ENCODE peak calls at places on chromosomes 4 and X, in four cellular contexts. One of them, this sample, is unnamed.

GRCh38 chr4:212438-213174 is 88.3 kb downstream of the ZNF718 start:
- DNase-seq in mammary epithelial cell: peak; percentile 77
- DNase-seq in H9: no peak
- DNase-seq in colonic mucosa: peak; percentile 25
- DNase-seq in this sample: peak; percentile 88

GRCh38 chr4:176467011-176467410 is 147.2 kb downstream of the SPCS3 start:
- DNase-seq in mammary epithelial cell: no peak
- DNase-seq in H9: no peak
- DNase-seq in colonic mucosa: no peak
- DNase-seq in this sample: peak; percentile 69

GRCh38 chrX:65607070-65607742 is 60.2 kb upstream of the MSN start:
- DNase-seq in mammary epithelial cell: peak; percentile 71
- DNase-seq in H9: no peak
- DNase-seq in colonic mucosa: no peak
- DNase-seq in this sample: peak; percentile 11

GRCh38 chr4:2797188-2797544 is 4.3 kb downstream of the SH3BP2 start:
- DNase-seq in mammary epithelial cell: no peak
- DNase-seq in H9: no peak
- DNase-seq in colonic mucosa: peak; percentile 21
- DNase-seq in this sample: no peak

GRCh38 chrX:109347618-109348017 is 134.3 kb downstream of the GUCY2F start:
- DNase-seq in mammary epithelial cell: peak; percentile 30
- DNase-seq in H9: peak; percentile 27
- DNase-seq in colonic mucosa: no peak
- DNase-seq in this sample: peak; percentile 68

GRCh38 chrX:110509778-110510510 is 151.3 kb downstream of the RTL9 start:
- DNase-seq in mammary epithelial cell: no peak
- DNase-seq in H9: no peak
- DNase-seq in colonic mucosa: no peak
- DNase-seq in this sample: peak; percentile 14

GRCh38 chr4:128451270-128451905 is 163.8 kb upstream of the PGRMC2 start:
- DNase-seq in mammary epithelial cell: no peak
- DNase-seq in H9: no peak
- DNase-seq in colonic mucosa: no peak
- DNase-seq in this sample: peak; percentile 56

GRCh38 chrX:11239230-11239629 is 54.0 kb upstream of the AMELX start:
- DNase-seq in mammary epithelial cell: peak; percentile 73
- DNase-seq in H9: no peak
- DNase-seq in colonic mucosa: peak; percentile 21
- DNase-seq in this sample: peak; percentile 58

GRCh38 chr4:119731146-119731742 is 102.6 kb upstream of the PDE5A start:
- DNase-seq in mammary epithelial cell: no peak
- DNase-seq in H9: no peak
- DNase-seq in colonic mucosa: no peak
- DNase-seq in this sample: no peak

GRCh38 chrX:131617182-131617581 is 73.3 kb downstream of the OR13H1 start:
- DNase-seq in mammary epithelial cell: peak; percentile 5
- DNase-seq in H9: no peak
- DNase-seq in colonic mucosa: no peak
- DNase-seq in this sample: peak; percentile 91

GRCh38 chrX:72132456-72132855 is 741 bp upstream of the RTL5 start:
- DNase-seq in mammary epithelial cell: no peak
- DNase-seq in H9: no peak
- DNase-seq in colonic mucosa: no peak
- DNase-seq in this sample: no peak

GRCh38 chrX:34300871-34301270 is 168.8 kb upstream of the FAM47A start:
- DNase-seq in mammary epithelial cell: peak; percentile 12
- DNase-seq in H9: peak; percentile 46
- DNase-seq in colonic mucosa: peak; percentile 21
- DNase-seq in this sample: peak; percentile 1

GRCh38 chr4:98199247-98199646 is 56.0 kb upstream of the STPG2 start:
- DNase-seq in mammary epithelial cell: no peak
- DNase-seq in H9: no peak
- DNase-seq in colonic mucosa: no peak
- DNase-seq in this sample: no peak

GRCh38 chr4:88613417-88613875 is 21.2 kb downstream of the HERC3 start:
- DNase-seq in mammary epithelial cell: no peak
- DNase-seq in H9: no peak
- DNase-seq in colonic mucosa: no peak
- DNase-seq in this sample: no peak

GRCh38 chr4:23888421-23889319 is 1.2 kb downstream of the PPARGC1A start:
- DNase-seq in mammary epithelial cell: peak; percentile 26
- DNase-seq in H9: no peak
- DNase-seq in colonic mucosa: peak; percentile 60
- DNase-seq in this sample: peak; percentile 65

GRCh38 chr4:129929052-129929451 is 833.1 kb downstream of the C4orf33 start:
- DNase-seq in mammary epithelial cell: no peak
- DNase-seq in H9: no peak
- DNase-seq in colonic mucosa: no peak
- DNase-seq in this sample: no peak

GRCh38 chr4:1603413-1604135 is 80.5 kb downstream of the FAM53A start:
- DNase-seq in mammary epithelial cell: no peak
- DNase-seq in H9: no peak
- DNase-seq in colonic mucosa: no peak
- DNase-seq in this sample: no peak

GRCh38 chrX:6015423-6015822 is 213.2 kb downstream of the NLGN4X start:
- DNase-seq in mammary epithelial cell: no peak
- DNase-seq in H9: no peak
- DNase-seq in colonic mucosa: no peak
- DNase-seq in this sample: no peak

GRCh38 chrX:11349661-11350337 is 56.6 kb downstream of the AMELX start:
- DNase-seq in mammary epithelial cell: no peak
- DNase-seq in H9: no peak
- DNase-seq in colonic mucosa: no peak
- DNase-seq in this sample: no peak

GRCh38 chr4:70895405-70895804 is 6.8 kb upstream of the MOB1B start:
- DNase-seq in mammary epithelial cell: peak; percentile 17
- DNase-seq in H9: no peak
- DNase-seq in colonic mucosa: no peak
- DNase-seq in this sample: peak; percentile 44

GRCh38 chr4:25011135-25011866 is 19.4 kb downstream of the LGI2 start:
- DNase-seq in mammary epithelial cell: no peak
- DNase-seq in H9: no peak
- DNase-seq in colonic mucosa: no peak
- DNase-seq in this sample: no peak

GRCh38 chr4:23930750-23931488 is 41.1 kb upstream of the PPARGC1A start:
- DNase-seq in mammary epithelial cell: no peak
- DNase-seq in H9: peak; percentile 47
- DNase-seq in colonic mucosa: peak; percentile 40
- DNase-seq in this sample: peak; percentile 35

GRCh38 chr4:70994069-70994366 is 569 bp downstream of the DCK start:
- DNase-seq in mammary epithelial cell: no peak
- DNase-seq in H9: no peak
- DNase-seq in colonic mucosa: peak; percentile 46
- DNase-seq in this sample: no peak

GRCh38 chr4:6680372-6681034 is 13.2 kb upstream of the S100P start:
- DNase-seq in mammary epithelial cell: no peak
- DNase-seq in H9: peak; percentile 80
- DNase-seq in colonic mucosa: no peak
- DNase-seq in this sample: no peak

GRCh38 chr4:8188743-8189550 is 10.1 kb upstream of the SH3TC1 start:
- DNase-seq in mammary epithelial cell: peak; percentile 98
- DNase-seq in H9: no peak
- DNase-seq in colonic mucosa: no peak
- DNase-seq in this sample: no peak

GRCh38 chrX:66602381-66602938 is 36.4 kb downstream of the EDA2R start:
- DNase-seq in mammary epithelial cell: no peak
- DNase-seq in H9: no peak
- DNase-seq in colonic mucosa: no peak
- DNase-seq in this sample: no peak

GRCh38 chr4:151673913-151674520 is 86.8 kb downstream of the GATB start:
- DNase-seq in mammary epithelial cell: no peak
- DNase-seq in H9: no peak
- DNase-seq in colonic mucosa: no peak
- DNase-seq in this sample: no peak

GRCh38 chrX:9627827-9628406 is 137.7 kb downstream of the GPR143 start:
- DNase-seq in mammary epithelial cell: no peak
- DNase-seq in H9: no peak
- DNase-seq in colonic mucosa: no peak
- DNase-seq in this sample: peak; percentile 35

GRCh38 chr4:113822555-113823290 is 61.2 kb upstream of the CAMK2D start:
- DNase-seq in mammary epithelial cell: no peak
- DNase-seq in H9: no peak
- DNase-seq in colonic mucosa: no peak
- DNase-seq in this sample: peak; percentile 38

GRCh38 chr4:41887821-41888699 is 47.2 kb upstream of the TMEM33 start:
- DNase-seq in mammary epithelial cell: no peak
- DNase-seq in H9: no peak
- DNase-seq in colonic mucosa: peak; percentile 35
- DNase-seq in this sample: peak; percentile 16

GRCh38 chr4:54082168-54082567 is 17.8 kb upstream of the CHIC2 start:
- DNase-seq in mammary epithelial cell: peak; percentile 97
- DNase-seq in H9: no peak
- DNase-seq in colonic mucosa: peak; percentile 56
- DNase-seq in this sample: peak; percentile 97

GRCh38 chr4:89482248-89482647 is 174.6 kb upstream of the GPRIN3 start:
- DNase-seq in mammary epithelial cell: peak; percentile 39
- DNase-seq in H9: peak; percentile 39
- DNase-seq in colonic mucosa: no peak
- DNase-seq in this sample: peak; percentile 14

GRCh38 chrX:75131973-75132627 is 24.0 kb downstream of the ABCB7 start:
- DNase-seq in mammary epithelial cell: no peak
- DNase-seq in H9: no peak
- DNase-seq in colonic mucosa: no peak
- DNase-seq in this sample: no peak

GRCh38 chr4:42371306-42372063 is 25.8 kb upstream of the SHISA3 start:
- DNase-seq in mammary epithelial cell: peak; percentile 9
- DNase-seq in H9: no peak
- DNase-seq in colonic mucosa: no peak
- DNase-seq in this sample: peak; percentile 35

GRCh38 chrX:131262200-131262599 is 26.9 kb downstream of the IGSF1 start:
- DNase-seq in mammary epithelial cell: no peak
- DNase-seq in H9: no peak
- DNase-seq in colonic mucosa: no peak
- DNase-seq in this sample: no peak

GRCh38 chrX:134580947-134581346 is 77.3 kb downstream of the PLAC1 start:
- DNase-seq in mammary epithelial cell: no peak
- DNase-seq in H9: no peak
- DNase-seq in colonic mucosa: no peak
- DNase-seq in this sample: no peak

GRCh38 chr4:81745076-81745475 is 273.4 kb upstream of the RASGEF1B start:
- DNase-seq in mammary epithelial cell: no peak
- DNase-seq in H9: no peak
- DNase-seq in colonic mucosa: no peak
- DNase-seq in this sample: no peak

GRCh38 chr4:122150896-122151295 is 1.2 kb upstream of the BLTP1 start:
- DNase-seq in mammary epithelial cell: no peak
- DNase-seq in H9: no peak
- DNase-seq in colonic mucosa: no peak
- DNase-seq in this sample: no peak
- H3K9ac ChIP-seq in mammary epithelial cell: no peak overlapping the region
- H3K9ac ChIP-seq in H9: no peak overlapping the region
- H3K9ac ChIP-seq in colonic mucosa: no peak overlapping the region
- H3K9ac ChIP-seq in this sample: no peak overlapping the region

GRCh38 chr4:26573389-26573794 is 10.5 kb upstream of the TBC1D19 start:
- DNase-seq in mammary epithelial cell: no peak
- DNase-seq in H9: no peak
- DNase-seq in colonic mucosa: no peak
- DNase-seq in this sample: peak; percentile 88

GRCh38 chr4:26570596-26570995 is 13.3 kb upstream of the TBC1D19 start:
- DNase-seq in mammary epithelial cell: no peak
- DNase-seq in H9: no peak
- DNase-seq in colonic mucosa: no peak
- DNase-seq in this sample: peak; percentile 19

GRCh38 chr4:26566027-26566578 is 17.8 kb upstream of the TBC1D19 start:
- DNase-seq in mammary epithelial cell: no peak
- DNase-seq in H9: no peak
- DNase-seq in colonic mucosa: no peak
- DNase-seq in this sample: no peak

GRCh38 chr4:26568446-26568994 is 15.4 kb upstream of the TBC1D19 start:
- DNase-seq in mammary epithelial cell: peak; percentile 59
- DNase-seq in H9: no peak
- DNase-seq in colonic mucosa: no peak
- DNase-seq in this sample: peak; percentile 98
- H3K9ac ChIP-seq in mammary epithelial cell: no peak overlapping the region
- H3K9ac ChIP-seq in H9: no peak overlapping the region
- H3K9ac ChIP-seq in colonic mucosa: no peak overlapping the region
- H3K9ac ChIP-seq in this sample: peak overlapping the region; percentile 64

DNA sequence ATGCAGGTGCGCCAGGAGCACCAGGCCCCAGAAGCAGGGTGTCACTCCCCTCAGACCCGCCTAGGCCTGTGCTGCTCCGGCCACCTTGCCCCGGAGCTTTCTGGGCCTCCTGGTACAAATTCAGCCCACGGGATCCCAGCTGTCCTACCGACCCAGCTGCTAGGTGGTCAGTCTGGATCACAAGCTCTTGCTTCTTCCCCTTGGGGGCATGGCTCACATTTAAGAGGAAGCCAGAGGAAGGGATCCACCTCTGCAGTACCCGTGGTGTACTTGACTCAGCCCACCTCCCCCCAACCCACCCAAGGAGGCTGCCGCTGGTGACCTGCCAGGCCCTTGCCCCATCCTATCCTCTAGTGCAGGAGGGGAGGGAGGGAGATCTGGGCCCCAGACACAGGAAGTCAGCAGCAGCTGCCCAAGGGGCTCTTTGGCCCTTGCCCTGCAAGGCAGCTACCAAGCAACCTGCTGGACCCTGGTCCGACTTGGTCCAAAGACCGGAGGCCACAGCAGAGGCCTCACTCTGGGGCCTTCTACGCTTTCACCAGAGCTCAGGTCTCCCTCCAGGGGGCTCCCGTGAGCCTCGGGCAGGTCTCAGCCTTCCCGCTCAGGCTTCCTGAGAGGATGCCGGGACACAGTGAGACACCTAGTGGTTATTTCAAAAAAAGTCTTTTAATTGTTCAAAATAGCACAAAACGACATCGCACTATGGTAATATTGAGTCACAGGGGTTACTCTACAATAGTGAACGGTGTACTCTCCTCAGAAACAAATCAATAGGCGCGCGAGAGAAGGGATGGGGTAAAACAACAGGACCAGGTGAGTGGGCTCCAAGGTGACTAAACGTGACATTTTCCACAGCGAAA is 2.7 kb upstream of the RENBP start:
- DNase-seq in mammary epithelial cell: peak; percentile 61
- DNase-seq in H9: peak; percentile 80
- DNase-seq in colonic mucosa: peak; percentile 84
- DNase-seq in this sample: peak; percentile 47
- H3K9ac ChIP-seq in mammary epithelial cell: no peak overlapping the region
- H3K9ac ChIP-seq in H9: no peak overlapping the region
- H3K9ac ChIP-seq in colonic mucosa: no peak overlapping the region
- H3K9ac ChIP-seq in this sample: no peak overlapping the region

GRCh38 chrX:2450681-2451080 is 50.1 kb downstream of the DHRSX start:
- DNase-seq in mammary epithelial cell: no peak
- DNase-seq in H9: no peak
- DNase-seq in colonic mucosa: no peak
- DNase-seq in this sample: no peak

GRCh38 chrX:2452799-2453198 is 48.0 kb downstream of the DHRSX start:
- DNase-seq in mammary epithelial cell: no peak
- DNase-seq in H9: no peak
- DNase-seq in colonic mucosa: no peak
- DNase-seq in this sample: no peak

GRCh38 chrX:2449135-2449886 is 51.5 kb downstream of the DHRSX start:
- DNase-seq in mammary epithelial cell: no peak
- DNase-seq in H9: no peak
- DNase-seq in colonic mucosa: no peak
- DNase-seq in this sample: no peak

GRCh38 chrX:2451456-2452316 is 49.1 kb downstream of the DHRSX start:
- DNase-seq in mammary epithelial cell: no peak
- DNase-seq in H9: peak; percentile 74
- DNase-seq in colonic mucosa: no peak
- DNase-seq in this sample: peak; percentile 81

GRCh38 chrX:2452317-2452784 is 48.4 kb downstream of the DHRSX start:
- DNase-seq in mammary epithelial cell: no peak
- DNase-seq in H9: no peak
- DNase-seq in colonic mucosa: no peak
- DNase-seq in this sample: no peak
- H3K9ac ChIP-seq in mammary epithelial cell: no peak overlapping the region
- H3K9ac ChIP-seq in H9: no peak overlapping the region
- H3K9ac ChIP-seq in colonic mucosa: no peak overlapping the region
- H3K9ac ChIP-seq in this sample: no peak overlapping the region